ENCODE peak calls at places on chromosome 20, in six cellular contexts. One of them, this sample, is unnamed.
A peak's percentile ranks its signal among the peaks of the same experiment; 100 is the strongest.

GRCh38 chr20:60484316-60484715 is 526.1 kb downstream of the CDH26 start:
- DNase-seq in left ventricle myocardium inferior: no peak
- DNase-seq in lung: no peak
- DNase-seq in kidney epithelial cell: no peak
- DNase-seq in GM23248: no peak
- DNase-seq in OCI-LY7: no peak
- DNase-seq in this sample: no peak

GRCh38 chr20:35604444-35604750 is 11.2 kb upstream of the SPAG4 start:
- DNase-seq in left ventricle myocardium inferior: no peak
- DNase-seq in lung: no peak
- DNase-seq in kidney epithelial cell: no peak
- DNase-seq in GM23248: peak; percentile 20
- DNase-seq in OCI-LY7: peak; percentile 74
- DNase-seq in this sample: no peak

GRCh38 chr20:49904440-49905214 is 10.7 kb downstream of the SPATA2 start:
- DNase-seq in left ventricle myocardium inferior: no peak
- DNase-seq in lung: no peak
- DNase-seq in kidney epithelial cell: no peak
- DNase-seq in GM23248: no peak
- DNase-seq in OCI-LY7: no peak
- DNase-seq in this sample: no peak

GRCh38 chr20:50283370-50283769 is 92.7 kb downstream of the CEBPB start:
- DNase-seq in left ventricle myocardium inferior: no peak
- DNase-seq in lung: no peak
- DNase-seq in kidney epithelial cell: no peak
- DNase-seq in GM23248: no peak
- DNase-seq in OCI-LY7: no peak
- DNase-seq in this sample: no peak

GRCh38 chr20:64113796-64114355 is 6.5 kb upstream of the NPBWR2 start:
- DNase-seq in left ventricle myocardium inferior: no peak
- DNase-seq in lung: no peak
- DNase-seq in kidney epithelial cell: no peak
- DNase-seq in GM23248: no peak
- DNase-seq in OCI-LY7: no peak
- DNase-seq in this sample: no peak

GRCh38 chr20:39775110-39775509 is 813.0 kb downstream of the DHX35 start:
- DNase-seq in left ventricle myocardium inferior: peak; percentile 76
- DNase-seq in lung: peak; percentile 64
- DNase-seq in kidney epithelial cell: no peak
- DNase-seq in GM23248: peak; percentile 91
- DNase-seq in OCI-LY7: no peak
- DNase-seq in this sample: peak; percentile 98

GRCh38 chr20:52761867-52762266 is 210.3 kb upstream of the TSHZ2 start:
- DNase-seq in left ventricle myocardium inferior: no peak
- DNase-seq in lung: no peak
- DNase-seq in kidney epithelial cell: no peak
- DNase-seq in GM23248: peak; percentile 18
- DNase-seq in OCI-LY7: no peak
- DNase-seq in this sample: peak; percentile 2

GRCh38 chr20:46681032-46681854 is 8.0 kb downstream of the TP53RK start:
- DNase-seq in left ventricle myocardium inferior: peak; percentile 40
- DNase-seq in lung: peak; percentile 52
- DNase-seq in kidney epithelial cell: no peak
- DNase-seq in GM23248: peak; percentile 52
- DNase-seq in OCI-LY7: peak; percentile 67
- DNase-seq in this sample: peak; percentile 60

GRCh38 chr20:37395411-37395800 is 49.5 kb downstream of the SRC start:
- DNase-seq in left ventricle myocardium inferior: no peak
- DNase-seq in lung: no peak
- DNase-seq in kidney epithelial cell: no peak
- DNase-seq in GM23248: no peak
- DNase-seq in OCI-LY7: no peak
- DNase-seq in this sample: no peak

GRCh38 chr20:11529046-11529445 is 388.6 kb upstream of the BTBD3 start:
- DNase-seq in left ventricle myocardium inferior: no peak
- DNase-seq in lung: no peak
- DNase-seq in kidney epithelial cell: no peak
- DNase-seq in GM23248: no peak
- DNase-seq in OCI-LY7: no peak
- DNase-seq in this sample: no peak

GRCh38 chr20:59144831-59145196 is 18.8 kb upstream of the ZNF831 start:
- DNase-seq in left ventricle myocardium inferior: no peak
- DNase-seq in lung: no peak
- DNase-seq in kidney epithelial cell: no peak
- DNase-seq in GM23248: no peak
- DNase-seq in OCI-LY7: no peak
- DNase-seq in this sample: no peak

GRCh38 chr20:31894980-31895675 is 24.7 kb downstream of the TTLL9 start:
- DNase-seq in left ventricle myocardium inferior: peak; percentile 29
- DNase-seq in lung: peak; percentile 73
- DNase-seq in kidney epithelial cell: no peak
- DNase-seq in GM23248: peak; percentile 66
- DNase-seq in OCI-LY7: peak; percentile 64
- DNase-seq in this sample: peak; percentile 88

GRCh38 chr20:4898282-4898681 is 103.0 kb downstream of the SLC23A2 start:
- DNase-seq in left ventricle myocardium inferior: peak; percentile 29
- DNase-seq in lung: peak; percentile 40
- DNase-seq in kidney epithelial cell: peak; percentile 77
- DNase-seq in GM23248: peak; percentile 95
- DNase-seq in OCI-LY7: no peak
- DNase-seq in this sample: peak; percentile 89

GRCh38 chr20:37786043-37786442 is 92.2 kb downstream of the CTNNBL1 start:
- DNase-seq in left ventricle myocardium inferior: no peak
- DNase-seq in lung: no peak
- DNase-seq in kidney epithelial cell: no peak
- DNase-seq in GM23248: no peak
- DNase-seq in OCI-LY7: no peak
- DNase-seq in this sample: no peak

GRCh38 chr20:42852691-42853090 is 337.0 kb downstream of the PTPRT start:
- DNase-seq in left ventricle myocardium inferior: no peak
- DNase-seq in lung: no peak
- DNase-seq in kidney epithelial cell: no peak
- DNase-seq in GM23248: no peak
- DNase-seq in OCI-LY7: no peak
- DNase-seq in this sample: no peak

GRCh38 chr20:53827996-53828672 is 234.5 kb upstream of the ZNF217 start:
- DNase-seq in left ventricle myocardium inferior: no peak
- DNase-seq in lung: no peak
- DNase-seq in kidney epithelial cell: peak; percentile 95
- DNase-seq in GM23248: peak; percentile 92
- DNase-seq in OCI-LY7: no peak
- DNase-seq in this sample: peak; percentile 100

GRCh38 chr20:396619-397431 is 11.3 kb upstream of the RBCK1 start:
- DNase-seq in left ventricle myocardium inferior: no peak
- DNase-seq in lung: no peak
- DNase-seq in kidney epithelial cell: no peak
- DNase-seq in GM23248: no peak
- DNase-seq in OCI-LY7: no peak
- DNase-seq in this sample: no peak

GRCh38 chr20:46324960-46325703 is 16.8 kb upstream of the CDH22 start:
- DNase-seq in left ventricle myocardium inferior: no peak
- DNase-seq in lung: no peak
- DNase-seq in kidney epithelial cell: no peak
- DNase-seq in GM23248: peak; percentile 52
- DNase-seq in OCI-LY7: peak; percentile 15
- DNase-seq in this sample: peak; percentile 34

DNA sequence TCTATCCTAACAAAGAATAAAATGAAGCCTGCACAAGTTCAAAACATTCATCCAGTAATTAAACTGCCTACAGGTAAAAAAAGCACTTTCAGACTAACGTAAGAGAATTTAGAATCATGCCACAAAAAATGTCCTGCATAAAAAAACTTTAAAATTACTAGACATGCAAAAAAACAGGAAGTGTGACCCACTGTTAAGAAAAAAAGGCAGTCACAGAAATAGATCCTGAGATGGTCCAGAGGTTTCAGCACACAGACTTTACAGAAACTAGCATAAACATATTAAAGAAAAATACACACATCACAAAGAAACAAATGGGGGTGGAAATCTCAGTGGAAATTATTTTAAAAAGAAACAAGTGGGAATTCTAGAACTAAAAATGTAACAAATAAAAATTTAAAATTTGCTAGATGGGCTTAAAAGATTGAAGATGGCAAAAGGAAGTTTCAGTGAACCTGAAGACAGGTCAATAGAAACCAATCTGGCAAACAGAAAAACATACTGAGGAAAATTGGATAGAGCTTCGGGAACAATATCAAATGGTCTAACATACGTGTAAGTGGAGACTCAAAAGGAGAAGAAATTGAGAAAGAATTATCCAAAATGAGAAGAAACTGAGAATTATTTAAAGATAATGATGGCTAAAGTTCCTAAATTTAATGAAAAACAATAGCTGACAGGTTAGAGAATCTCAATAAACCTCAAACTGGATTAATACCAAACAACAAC is 3.4 kb upstream of the ZNF133 start:
- DNase-seq in left ventricle myocardium inferior: no peak
- DNase-seq in lung: no peak
- DNase-seq in kidney epithelial cell: no peak
- DNase-seq in GM23248: peak; percentile 40
- DNase-seq in OCI-LY7: peak; percentile 19
- DNase-seq in this sample: peak; percentile 9
- H3K4me3 ChIP-seq in left ventricle myocardium inferior: no peak overlapping the region
- H3K4me3 ChIP-seq in lung: no peak overlapping the region
- H3K4me3 ChIP-seq in kidney epithelial cell: no peak overlapping the region
- H3K4me3 ChIP-seq in GM23248: no peak overlapping the region
- H3K4me3 ChIP-seq in OCI-LY7: no peak overlapping the region
- H3K4me3 ChIP-seq in this sample: no peak overlapping the region

DNA sequence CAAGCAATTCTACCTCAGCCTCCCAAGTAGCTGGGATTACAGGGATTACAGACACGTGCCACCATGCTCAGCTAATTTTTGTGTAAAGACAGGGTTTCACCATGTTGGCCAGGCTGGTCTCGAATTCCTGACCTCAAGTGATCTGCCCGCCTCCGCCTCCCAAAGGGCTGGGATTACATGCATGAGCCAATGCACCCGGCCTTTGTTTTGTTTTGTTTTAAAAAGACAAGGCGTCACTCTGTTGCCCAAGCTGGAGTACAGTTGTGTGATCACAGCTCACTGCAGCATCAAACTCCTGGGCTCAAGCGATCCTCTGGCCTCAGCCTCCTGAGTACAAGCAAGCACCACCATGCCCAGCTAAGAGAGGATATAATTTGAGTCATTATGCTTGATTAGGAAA is 5.4 kb downstream of the SERINC3 start:
- DNase-seq in left ventricle myocardium inferior: no peak
- DNase-seq in lung: no peak
- DNase-seq in kidney epithelial cell: no peak
- DNase-seq in GM23248: peak; percentile 80
- DNase-seq in OCI-LY7: no peak
- DNase-seq in this sample: peak; percentile 85
- H3K4me3 ChIP-seq in left ventricle myocardium inferior: no peak overlapping the region
- H3K4me3 ChIP-seq in lung: no peak overlapping the region
- H3K4me3 ChIP-seq in kidney epithelial cell: no peak overlapping the region
- H3K4me3 ChIP-seq in GM23248: no peak overlapping the region
- H3K4me3 ChIP-seq in OCI-LY7: no peak overlapping the region
- H3K4me3 ChIP-seq in this sample: no peak overlapping the region

DNA sequence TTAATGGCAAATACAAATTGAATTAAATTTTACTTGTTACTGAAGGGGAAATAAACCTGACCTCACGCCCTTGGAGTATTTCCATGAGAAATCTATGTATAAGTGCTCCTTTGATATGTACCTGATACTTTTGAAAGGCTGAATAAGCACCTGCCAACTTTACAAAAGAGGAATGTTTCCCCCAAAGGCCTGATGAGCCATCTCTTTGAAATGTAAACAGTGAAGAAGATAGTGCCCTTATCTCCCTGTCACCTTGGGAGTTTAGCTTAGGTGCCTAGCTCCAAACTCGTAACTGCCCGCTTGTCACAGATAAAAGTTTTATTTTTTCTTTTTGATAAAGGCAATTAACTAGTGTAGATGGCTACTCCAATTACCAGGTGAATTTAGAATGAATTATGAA is 1.1 kb upstream of the ZNF343 start:
- DNase-seq in left ventricle myocardium inferior: no peak
- DNase-seq in lung: no peak
- DNase-seq in kidney epithelial cell: no peak
- DNase-seq in GM23248: no peak
- DNase-seq in OCI-LY7: no peak
- DNase-seq in this sample: no peak
- H3K4me3 ChIP-seq in left ventricle myocardium inferior: peak overlapping the region; percentile 95
- H3K4me3 ChIP-seq in lung: no peak overlapping the region
- H3K4me3 ChIP-seq in kidney epithelial cell: no peak overlapping the region
- H3K4me3 ChIP-seq in GM23248: peak overlapping the region; percentile 96
- H3K4me3 ChIP-seq in OCI-LY7: peak overlapping the region; percentile 87
- H3K4me3 ChIP-seq in this sample: peak overlapping the region; percentile 94

GRCh38 chr20:6744805-6745204 is 22.7 kb upstream of the BMP2 start:
- DNase-seq in left ventricle myocardium inferior: no peak
- DNase-seq in lung: no peak
- DNase-seq in kidney epithelial cell: no peak
- DNase-seq in GM23248: peak; percentile 45
- DNase-seq in OCI-LY7: no peak
- DNase-seq in this sample: no peak
- H3K4me3 ChIP-seq in left ventricle myocardium inferior: no peak overlapping the region
- H3K4me3 ChIP-seq in lung: no peak overlapping the region
- H3K4me3 ChIP-seq in kidney epithelial cell: no peak overlapping the region
- H3K4me3 ChIP-seq in GM23248: no peak overlapping the region
- H3K4me3 ChIP-seq in OCI-LY7: no peak overlapping the region
- H3K4me3 ChIP-seq in this sample: no peak overlapping the region

GRCh38 chr20:25083141-25083772 is 1.3 kb upstream of the VSX1 start:
- DNase-seq in left ventricle myocardium inferior: no peak
- DNase-seq in lung: no peak
- DNase-seq in kidney epithelial cell: no peak
- DNase-seq in GM23248: no peak
- DNase-seq in OCI-LY7: no peak
- DNase-seq in this sample: no peak

GRCh38 chr20:25082498-25082873 is 545 bp upstream of the VSX1 start:
- DNase-seq in left ventricle myocardium inferior: no peak
- DNase-seq in lung: no peak
- DNase-seq in kidney epithelial cell: no peak
- DNase-seq in GM23248: no peak
- DNase-seq in OCI-LY7: no peak
- DNase-seq in this sample: no peak

GRCh38 chr20:25085756-25086495 is 4.0 kb upstream of the VSX1 start:
- DNase-seq in left ventricle myocardium inferior: no peak
- DNase-seq in lung: peak; percentile 25
- DNase-seq in kidney epithelial cell: no peak
- DNase-seq in GM23248: no peak
- DNase-seq in OCI-LY7: no peak
- DNase-seq in this sample: no peak

GRCh38 chr20:25083773-25084615 is 2.1 kb upstream of the VSX1 start:
- DNase-seq in left ventricle myocardium inferior: no peak
- DNase-seq in lung: no peak
- DNase-seq in kidney epithelial cell: no peak
- DNase-seq in GM23248: no peak
- DNase-seq in OCI-LY7: no peak
- DNase-seq in this sample: no peak

DNA sequence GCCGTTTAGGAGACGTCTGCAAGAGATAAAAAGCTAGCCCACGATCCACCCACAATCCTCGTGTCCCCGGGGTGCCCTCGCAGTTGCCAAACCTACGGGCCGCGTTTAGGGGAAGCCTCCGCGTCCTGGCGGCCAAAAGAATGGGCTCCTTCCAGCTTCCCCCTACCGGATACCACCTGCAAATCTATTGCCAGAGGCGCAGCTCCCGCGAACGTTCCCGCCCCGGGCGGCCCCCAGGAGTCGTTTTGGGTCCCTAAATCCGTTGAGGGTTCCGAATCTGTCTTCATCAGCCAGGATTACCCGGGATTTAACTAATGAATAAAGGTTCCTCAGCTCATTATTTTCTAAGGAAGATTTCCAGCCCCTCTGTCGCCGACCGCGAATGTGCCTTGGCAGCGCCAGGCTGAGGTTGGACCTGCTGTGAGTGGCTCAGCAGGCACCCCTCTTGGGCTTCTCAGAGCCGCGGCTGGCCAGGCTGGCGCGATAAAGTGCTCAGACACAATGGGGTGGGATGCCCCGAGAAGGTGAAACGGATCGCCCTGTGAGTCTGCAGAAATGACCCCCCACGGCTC is 2.8 kb upstream of the VSX1 start:
- DNase-seq in left ventricle myocardium inferior: no peak
- DNase-seq in lung: peak; percentile 26
- DNase-seq in kidney epithelial cell: no peak
- DNase-seq in GM23248: no peak
- DNase-seq in OCI-LY7: no peak
- DNase-seq in this sample: no peak
- H3K4me3 ChIP-seq in left ventricle myocardium inferior: peak overlapping the region; percentile 33
- H3K4me3 ChIP-seq in lung: no peak overlapping the region
- H3K4me3 ChIP-seq in kidney epithelial cell: no peak overlapping the region
- H3K4me3 ChIP-seq in GM23248: no peak overlapping the region
- H3K4me3 ChIP-seq in OCI-LY7: no peak overlapping the region
- H3K4me3 ChIP-seq in this sample: no peak overlapping the region